ENCODE peak calls at places on chromosomes 3 and 15, in seven cellular contexts. F is BJ; O is ureter; L is endodermal cell; M is NCI-H460; B is G401; X is natural killer cell treated with Interleukin-12 subunit alpha and Interleukin-12 subunit beta and Interleukin-15 and Interleukin-18, amount 100 ng/mL, for 72 hours. A is an unnamed sample.

GRCh38 chr3:161284989-161285388 is 63.9 kb downstream of the NMD3 start:
- DNase-seq in X (no peak), B (no peak), O (no peak), M (no peak), F (peak), L (no peak), A (no peak)

GRCh38 chr3:197300361-197300760 is 1.9 kb upstream of the DLG1 start:
- DNase-seq in B (no peak), F (no peak), X (no peak), L (no peak), M (no peak), O (no peak), A (no peak)

GRCh38 chr15:40266828-40267304 is 16.0 kb downstream of the ANKRD63 start:
- DNase-seq in F (peak), X (no peak), O (peak), L (no peak), M (peak), B (peak), A (no peak)

GRCh38 chr3:139447486-139447885 is 28.8 kb downstream of the RBP2 start:
- DNase-seq in F (no peak), B (no peak), O (no peak), M (no peak), X (no peak), L (no peak), A (no peak)

GRCh38 chr3:184666422-184666821 is 45.4 kb downstream of the MAGEF1 start:
- DNase-seq in M (no peak), X (no peak), F (no peak), L (no peak), B (no peak), O (no peak), A (no peak)

GRCh38 chr15:29774900-29775299 is 47.4 kb downstream of the TJP1 start:
- DNase-seq in L (no peak), M (peak), X (no peak), O (no peak), B (no peak), F (no peak), A (no peak)

GRCh38 chr3:64574194-64574593 is 113.6 kb downstream of the ADAMTS9 start:
- DNase-seq in X (no peak), L (no peak), B (no peak), F (no peak), M (no peak), O (no peak), A (no peak)

GRCh38 chr15:101031203-101031602 is 112.0 kb downstream of the LRRK1 start:
- DNase-seq in L (peak), F (no peak), B (no peak), X (no peak), M (no peak), O (no peak), A (no peak)

GRCh38 chr15:64926661-64927060 is 15.0 kb downstream of the ANKDD1A start:
- DNase-seq in X (no peak), M (no peak), B (no peak), F (no peak), O (no peak), L (no peak), A (no peak)

GRCh38 chr3:171801738-171802600 is 8.3 kb downstream of the PLD1 start:
- DNase-seq in O (no peak), B (no peak), M (peak), L (no peak), X (no peak), F (peak), A (no peak)

GRCh38 chr15:92779874-92780273 is 120.2 kb upstream of the CHD2 start:
- DNase-seq in F (no peak), X (no peak), M (no peak), B (no peak), L (no peak), O (no peak), A (no peak)

GRCh38 chr15:66229790-66230460 is 23.6 kb downstream of the MEGF11 start:
- DNase-seq in X (no peak), F (no peak), L (no peak), M (no peak), B (peak), O (no peak), A (no peak)

GRCh38 chr15:22839046-22839705 is 710 bp downstream of the NIPA2 start:
- DNase-seq in L (no peak), O (no peak), M (no peak), X (no peak), B (peak), F (no peak), A (no peak)

GRCh38 chr15:34942363-34942762 is 27.2 kb downstream of the AQR start:
- DNase-seq in O (no peak), X (no peak), L (no peak), B (no peak), M (no peak), F (no peak), A (no peak)

GRCh38 chr3:146187334-146187950 is 26.5 kb upstream of the PLOD2 start:
- DNase-seq in B (peak), M (peak), X (no peak), L (peak), F (no peak), O (no peak), A (no peak)

GRCh38 chr3:185420762-185421161 is 57.8 kb downstream of the MAP3K13 start:
- DNase-seq in O (peak), F (no peak), B (peak), L (no peak), X (no peak), M (no peak), A (no peak)

GRCh38 chr15:67574981-67575632 is 32.6 kb downstream of the MAP2K5 start:
- DNase-seq in O (no peak), X (no peak), B (no peak), F (no peak), M (no peak), L (no peak), A (no peak)

GRCh38 chr3:169666501-169667379 is 3.2 kb upstream of the MECOM start:
- DNase-seq in M (no peak), L (peak), B (no peak), F (no peak), O (no peak), X (no peak), A (no peak)

GRCh38 chr3:186790261-186790981 is 7.0 kb downstream of the EIF4A2 start:
- DNase-seq in B (peak), F (no peak), X (no peak), O (no peak), L (peak), M (peak), A (no peak)

GRCh38 chr3:126057936-126058335 is 26.0 kb downstream of the SLC41A3 start:
- DNase-seq in F (no peak), O (no peak), X (no peak), B (peak), L (no peak), M (no peak), A (no peak)

GRCh38 chr15:82047493-82048446 is 2.0 kb upstream of the MEX3B start:
- DNase-seq in B (peak), M (no peak), O (peak), L (no peak), X (no peak), F (no peak), A (no peak)

GRCh38 chr3:45964139-45964538 is 20.9 kb downstream of the CXCR6 start:
- DNase-seq in X (no peak), L (no peak), M (no peak), F (no peak), B (no peak), O (no peak), A (peak)

GRCh38 chr3:147415337-147415736 is 6.2 kb downstream of the ZIC1 start:
- DNase-seq in M (no peak), X (no peak), L (peak), B (peak), O (no peak), F (no peak), A (no peak)

GRCh38 chr3:177516130-177517011 is 319.1 kb upstream of the TBL1XR1 start:
- DNase-seq in X (no peak), B (peak), M (no peak), L (no peak), O (no peak), F (peak), A (no peak)

GRCh38 chr3:99250821-99251355 is 349.4 kb upstream of the DCBLD2 start:
- DNase-seq in L (no peak), X (no peak), B (no peak), O (no peak), F (no peak), M (no peak), A (no peak)

GRCh38 chr3:15329058-15330005 is 3.1 kb downstream of the SH3BP5 start:
- DNase-seq in O (no peak), F (no peak), M (no peak), X (no peak), L (no peak), B (peak), A (no peak)

GRCh38 chr15:62868507-62868906 is 174.0 kb upstream of the TPM1 start:
- DNase-seq in X (no peak), L (peak), F (peak), B (no peak), M (no peak), O (no peak), A (no peak)

GRCh38 chr15:33839540-33839939 is 128.8 kb upstream of the CHRM5 start:
- DNase-seq in X (no peak), L (no peak), F (no peak), M (no peak), B (no peak), O (no peak), A (no peak)

GRCh38 chr3:176167272-176167671 is 1030.0 kb downstream of the TBL1XR1 start:
- DNase-seq in M (no peak), X (no peak), L (no peak), F (no peak), B (no peak), O (peak), A (no peak)

GRCh38 chr3:139037478-139037877 is 7.2 kb downstream of the PRR23C start:
- DNase-seq in L (no peak), B (no peak), O (no peak), X (no peak), F (no peak), M (no peak), A (no peak)

GRCh38 chr3:24341668-24342067 is 153.0 kb downstream of the THRB start:
- DNase-seq in F (no peak), B (no peak), O (no peak), X (no peak), M (no peak), L (no peak), A (no peak)

GRCh38 chr3:102163039-102163817 is 271.6 kb upstream of the ZPLD1 start:
- DNase-seq in L (no peak), B (no peak), X (no peak), M (peak), F (no peak), O (peak), A (no peak)

GRCh38 chr15:70347766-70348558 is 250.2 kb upstream of the TLE3 start:
- DNase-seq in X (no peak), F (no peak), O (no peak), M (no peak), B (no peak), L (no peak), A (no peak)

GRCh38 chr15:47587938-47588817 is 129.1 kb upstream of the SEMA6D start:
- DNase-seq in B (no peak), O (no peak), M (no peak), X (no peak), F (no peak), L (no peak), A (no peak)

GRCh38 chr15:38944551-38944950 is 379.9 kb upstream of the RASGRP1 start:
- DNase-seq in O (no peak), B (no peak), X (no peak), L (no peak), M (no peak), F (no peak), A (no peak)

GRCh38 chr3:57078366-57079220 is 18.1 kb downstream of the SPATA12 start:
- DNase-seq in F (no peak), B (no peak), L (peak), X (no peak), O (peak), M (no peak), A (peak)

GRCh38 chr3:128383316-128384235 is 83.1 kb downstream of the DNAJB8 start:
- DNase-seq in B (peak), M (peak), O (peak), X (no peak), F (no peak), L (no peak), A (peak)

A was measured in activated CD4-positive, alpha-beta memory T cell treated with anti-CD3 and anti-CD28 coated beads for 36 hours.